ENCODE peak calls at places on chromosomes 5 and 9, in nine cellular contexts. R is body of pancreas; I is cardiac muscle cell; W is fibroblast of the conjunctiva; K is germinal center; H is tibial artery; P is H4; M is stimulated activated effector memory CD8-positive, alpha-beta T cell treated with anti-CD3 and anti-CD28 coated beads, Interleukin-12 subunit alpha, Interleukin-12 subunit beta, amount 100 ng/mL, for 72 hours; V is foreskin fibroblast. Q is an unnamed sample.
A peak's percentile ranks its signal among the peaks of the same experiment; 100 is the strongest.

GRCh38 chr5:133990396-133990795 is 14.4 kb downstream of the VDAC1 start:
- DNase-seq in P (no peak), I (no peak), H (no peak), V (no peak), M (no peak), W (no peak), R (no peak), K (no peak), Q (no peak)

GRCh38 chr9:129415954-129416651 is 204.8 kb downstream of the C9orf50 start:
- DNase-seq in P (no peak), K (no peak), I (no peak), H (no peak), V (peak; percentile 57), R (no peak), W (no peak), M (no peak), Q (no peak)

GRCh38 chr5:24381861-24382460 is 262.8 kb downstream of the CDH10 start:
- DNase-seq in W (no peak), P (no peak), M (no peak), H (no peak), V (no peak), I (peak; percentile 5), K (no peak), R (no peak), Q (no peak)

GRCh38 chr9:35570709-35571108 is 34.4 kb upstream of the TESK1 start:
- DNase-seq in H (no peak), V (no peak), K (no peak), R (no peak), I (no peak), W (no peak), M (peak; percentile 74), P (no peak), Q (no peak)

GRCh38 chr5:67375606-67376005 is 179.0 kb upstream of the CD180 start:
- DNase-seq in R (no peak), I (no peak), K (peak; percentile 3), M (no peak), P (no peak), H (no peak), V (no peak), W (no peak), Q (no peak)

GRCh38 chr5:120538644-120539043 is 74.5 kb downstream of the PRR16 start:
- DNase-seq in V (peak; percentile 53), H (no peak), K (no peak), I (no peak), W (no peak), R (no peak), M (no peak), P (peak; percentile 11), Q (no peak)

GRCh38 chr9:38435526-38435925 is 11.3 kb upstream of the IGFBPL1 start:
- DNase-seq in P (no peak), K (no peak), R (no peak), M (no peak), I (no peak), W (no peak), H (no peak), V (peak; percentile 28), Q (no peak)

GRCh38 chr5:15995206-15996052 is 184.2 kb downstream of the MARCHF11 start:
- DNase-seq in M (no peak), W (peak; percentile 24), R (no peak), I (peak; percentile 54), K (no peak), P (peak; percentile 16), V (peak; percentile 67), H (no peak), Q (no peak)

GRCh38 chr9:111179577-111179976 is 141.3 kb upstream of the LPAR1 start:
- DNase-seq in P (no peak), R (no peak), I (no peak), K (no peak), V (no peak), H (peak; percentile 44), W (no peak), M (no peak), Q (peak; percentile 19)

GRCh38 chr9:122684851-122685250 is 9.9 kb downstream of the OR1L3 start:
- DNase-seq in R (no peak), W (no peak), I (no peak), K (no peak), H (no peak), M (no peak), V (no peak), P (no peak), Q (no peak)

GRCh38 chr5:23507278-23507685 is at the start of gene PRDM9:
- DNase-seq in M (no peak), R (peak; percentile 83), H (no peak), K (no peak), P (peak; percentile 37), W (peak; percentile 44), I (no peak), V (peak; percentile 11), Q (peak; percentile 10)

GRCh38 chr5:42949348-42950090 is 90.6 kb downstream of the ANXA2R start:
- DNase-seq in M (peak; percentile 76), W (peak; percentile 71), V (peak; percentile 90), P (peak; percentile 62), R (no peak), H (peak; percentile 61), K (peak; percentile 61), I (no peak), Q (peak; percentile 67)

GRCh38 chr9:25703826-25704357 is 25.6 kb upstream of the TUSC1 start:
- DNase-seq in K (no peak), P (no peak), I (no peak), M (no peak), W (no peak), R (no peak), H (no peak), V (no peak), Q (no peak)

GRCh38 chr5:158431369-158432029 is 572.6 kb upstream of the CLINT1 start:
- DNase-seq in K (no peak), M (no peak), V (peak; percentile 69), R (no peak), H (no peak), P (no peak), W (peak; percentile 72), I (no peak), Q (no peak)

GRCh38 chr9:126689027-126689825 is 75.5 kb downstream of the LMX1B start:
- DNase-seq in R (no peak), K (no peak), W (no peak), V (no peak), P (no peak), I (no peak), H (no peak), M (no peak), Q (no peak)

GRCh38 chr9:24509850-24510249 is 35.8 kb downstream of the IZUMO3 start:
- DNase-seq in M (no peak), P (no peak), V (no peak), H (no peak), I (no peak), W (no peak), K (no peak), R (no peak), Q (no peak)

GRCh38 chr9:121073038-121073437 is 1.7 kb upstream of the CNTRL start:
- DNase-seq in M (no peak), P (no peak), R (no peak), W (peak; percentile 90), K (peak; percentile 12), V (peak; percentile 87), I (no peak), H (peak; percentile 81), Q (no peak)

GRCh38 chr9:79573697-79573976 is 1.9 kb downstream of the TLE4 start:
- DNase-seq in P (no peak), R (no peak), W (no peak), K (no peak), I (no peak), H (no peak), M (no peak), V (peak; percentile 14), Q (no peak)

GRCh38 chr9:22189471-22189870 is 180.4 kb upstream of the CDKN2B start:
- DNase-seq in K (no peak), R (no peak), H (no peak), I (no peak), W (no peak), P (no peak), V (no peak), M (no peak), Q (no peak)

GRCh38 chr9:78207319-78207718 is 28.6 kb upstream of the CEP78 start:
- DNase-seq in W (no peak), I (no peak), M (no peak), V (no peak), H (no peak), P (no peak), K (no peak), R (no peak), Q (no peak)

GRCh38 chr9:121350993-121351561 is 19.0 kb downstream of the STOM start:
- DNase-seq in K (no peak), H (peak; percentile 84), W (peak; percentile 97), M (no peak), P (peak; percentile 89), R (peak; percentile 61), V (peak; percentile 96), I (peak; percentile 34), Q (peak; percentile 63)

GRCh38 chr5:29229461-29229860 is 1964.0 kb upstream of the CDH6 start:
- DNase-seq in K (no peak), I (no peak), H (no peak), V (no peak), W (no peak), P (no peak), M (no peak), R (no peak), Q (no peak)

GRCh38 chr5:10602031-10602806 is 38.3 kb downstream of the ANKRD33B start:
- DNase-seq in W (no peak), H (no peak), R (peak; percentile 19), I (no peak), P (no peak), V (no peak), M (no peak), K (no peak), Q (no peak)

GRCh38 chr9:37410969-37411785 is 11.3 kb upstream of the GRHPR start:
- DNase-seq in M (peak; percentile 76), K (peak; percentile 52), I (no peak), R (no peak), V (peak; percentile 68), W (no peak), H (no peak), P (no peak), Q (peak; percentile 23)

GRCh38 chr5:72425995-72426394 is 81.2 kb downstream of the ZNF366 start:
- DNase-seq in V (no peak), H (no peak), W (no peak), K (no peak), M (no peak), P (no peak), I (no peak), R (no peak), Q (no peak)

GRCh38 chr9:14627513-14627912 is 65.7 kb downstream of the ZDHHC21 start:
- DNase-seq in I (no peak), R (no peak), V (no peak), M (no peak), K (no peak), P (no peak), W (no peak), H (no peak), Q (no peak)

GRCh38 chr5:61586096-61587084 is 254.3 kb downstream of the ZSWIM6 start:
- DNase-seq in R (no peak), H (no peak), I (no peak), V (no peak), P (no peak), W (no peak), K (no peak), M (no peak), Q (no peak)

GRCh38 chr5:166581827-166582226 is 1709.6 kb upstream of the WWC1 start:
- DNase-seq in W (no peak), K (no peak), I (no peak), P (peak; percentile 19), M (no peak), H (no peak), R (no peak), V (no peak), Q (no peak)

GRCh38 chr5:62460578-62460983 is 48.0 kb downstream of the IPO11 start:
- DNase-seq in M (no peak), I (peak; percentile 63), W (peak; percentile 49), H (no peak), V (peak; percentile 71), P (peak; percentile 33), K (peak; percentile 20), R (no peak), Q (no peak)